ENCODE peak calls at places on chromosomes 5 and 9, in ten cellular contexts. One of them, this sample, is unnamed.

GRCh38 chr5:92560698-92561361 is 1020.2 kb downstream of the NR2F1-AS1 start:
- DNase-seq in fibroblast of the aortic adventitia: peak; percentile 78
- DNase-seq in NCI-H146: peak; percentile 62
- DNase-seq in MCF 10A: no peak
- DNase-seq in NCI-H774: no peak
- DNase-seq in H54: no peak
- DNase-seq in immature natural killer cell: no peak
- DNase-seq in naive thymus-derived CD4-positive, alpha-beta T cell: no peak
- DNase-seq in activated T-helper 2 cell treated with anti-CD3 and anti-CD28 coated beads, Interferon-gamma antibody, Interleukin-2, Interleukin-4, amounts not matched to agents 10 μg/mL and 5 μg/mL and 100 μg/mL, durations not matched to agents 14 hours and 24 hours and 36 hours: no peak
- DNase-seq in CD14-positive monocyte: no peak
- DNase-seq in this sample: peak; percentile 51

GRCh38 chr9:127311239-127311741 is 46.7 kb downstream of the GARNL3 start:
- DNase-seq in fibroblast of the aortic adventitia: peak; percentile 72
- DNase-seq in NCI-H146: no peak
- DNase-seq in MCF 10A: peak; percentile 81
- DNase-seq in NCI-H774: peak; percentile 52
- DNase-seq in H54: peak; percentile 29
- DNase-seq in immature natural killer cell: peak; percentile 34
- DNase-seq in naive thymus-derived CD4-positive, alpha-beta T cell: peak; percentile 36
- DNase-seq in activated T-helper 2 cell treated with anti-CD3 and anti-CD28 coated beads, Interferon-gamma antibody, Interleukin-2, Interleukin-4, amounts not matched to agents 10 μg/mL and 5 μg/mL and 100 μg/mL, durations not matched to agents 14 hours and 24 hours and 36 hours: no peak
- DNase-seq in CD14-positive monocyte: no peak
- DNase-seq in this sample: peak; percentile 23

GRCh38 chr9:749712-750111 is 91.8 kb upstream of the DMRT1 start:
- DNase-seq in fibroblast of the aortic adventitia: no peak
- DNase-seq in NCI-H146: no peak
- DNase-seq in MCF 10A: no peak
- DNase-seq in NCI-H774: no peak
- DNase-seq in H54: no peak
- DNase-seq in immature natural killer cell: peak; percentile 31
- DNase-seq in naive thymus-derived CD4-positive, alpha-beta T cell: peak; percentile 31
- DNase-seq in activated T-helper 2 cell treated with anti-CD3 and anti-CD28 coated beads, Interferon-gamma antibody, Interleukin-2, Interleukin-4, amounts not matched to agents 10 μg/mL and 5 μg/mL and 100 μg/mL, durations not matched to agents 14 hours and 24 hours and 36 hours: peak; percentile 49
- DNase-seq in CD14-positive monocyte: no peak
- DNase-seq in this sample: no peak

GRCh38 chr5:65970481-65971367 is 44.3 kb downstream of the ERBIN start:
- DNase-seq in fibroblast of the aortic adventitia: no peak
- DNase-seq in NCI-H146: no peak
- DNase-seq in MCF 10A: no peak
- DNase-seq in NCI-H774: no peak
- DNase-seq in H54: no peak
- DNase-seq in immature natural killer cell: no peak
- DNase-seq in naive thymus-derived CD4-positive, alpha-beta T cell: no peak
- DNase-seq in activated T-helper 2 cell treated with anti-CD3 and anti-CD28 coated beads, Interferon-gamma antibody, Interleukin-2, Interleukin-4, amounts not matched to agents 10 μg/mL and 5 μg/mL and 100 μg/mL, durations not matched to agents 14 hours and 24 hours and 36 hours: no peak
- DNase-seq in CD14-positive monocyte: no peak
- DNase-seq in this sample: no peak

GRCh38 chr9:125472926-125473701 is 211.5 kb downstream of the GAPVD1 start:
- DNase-seq in fibroblast of the aortic adventitia: peak; percentile 83
- DNase-seq in NCI-H146: no peak
- DNase-seq in MCF 10A: peak; percentile 14
- DNase-seq in NCI-H774: no peak
- DNase-seq in H54: peak; percentile 61
- DNase-seq in immature natural killer cell: no peak
- DNase-seq in naive thymus-derived CD4-positive, alpha-beta T cell: no peak
- DNase-seq in activated T-helper 2 cell treated with anti-CD3 and anti-CD28 coated beads, Interferon-gamma antibody, Interleukin-2, Interleukin-4, amounts not matched to agents 10 μg/mL and 5 μg/mL and 100 μg/mL, durations not matched to agents 14 hours and 24 hours and 36 hours: no peak
- DNase-seq in CD14-positive monocyte: no peak
- DNase-seq in this sample: no peak

GRCh38 chr5:156120777-156121176 is 206.2 kb upstream of the SGCD start:
- DNase-seq in fibroblast of the aortic adventitia: no peak
- DNase-seq in NCI-H146: no peak
- DNase-seq in MCF 10A: no peak
- DNase-seq in NCI-H774: no peak
- DNase-seq in H54: no peak
- DNase-seq in immature natural killer cell: no peak
- DNase-seq in naive thymus-derived CD4-positive, alpha-beta T cell: no peak
- DNase-seq in activated T-helper 2 cell treated with anti-CD3 and anti-CD28 coated beads, Interferon-gamma antibody, Interleukin-2, Interleukin-4, amounts not matched to agents 10 μg/mL and 5 μg/mL and 100 μg/mL, durations not matched to agents 14 hours and 24 hours and 36 hours: no peak
- DNase-seq in CD14-positive monocyte: no peak
- DNase-seq in this sample: no peak

GRCh38 chr5:126799780-126800179 is 22.8 kb downstream of the LMNB1 start:
- DNase-seq in fibroblast of the aortic adventitia: no peak
- DNase-seq in NCI-H146: no peak
- DNase-seq in MCF 10A: no peak
- DNase-seq in NCI-H774: no peak
- DNase-seq in H54: no peak
- DNase-seq in immature natural killer cell: no peak
- DNase-seq in naive thymus-derived CD4-positive, alpha-beta T cell: no peak
- DNase-seq in activated T-helper 2 cell treated with anti-CD3 and anti-CD28 coated beads, Interferon-gamma antibody, Interleukin-2, Interleukin-4, amounts not matched to agents 10 μg/mL and 5 μg/mL and 100 μg/mL, durations not matched to agents 14 hours and 24 hours and 36 hours: no peak
- DNase-seq in CD14-positive monocyte: no peak
- DNase-seq in this sample: no peak

GRCh38 chr5:149128023-149128875 is 13.0 kb upstream of the ABLIM3 start:
- DNase-seq in fibroblast of the aortic adventitia: peak; percentile 50
- DNase-seq in NCI-H146: no peak
- DNase-seq in MCF 10A: peak; percentile 80
- DNase-seq in NCI-H774: no peak
- DNase-seq in H54: peak; percentile 56
- DNase-seq in immature natural killer cell: no peak
- DNase-seq in naive thymus-derived CD4-positive, alpha-beta T cell: no peak
- DNase-seq in activated T-helper 2 cell treated with anti-CD3 and anti-CD28 coated beads, Interferon-gamma antibody, Interleukin-2, Interleukin-4, amounts not matched to agents 10 μg/mL and 5 μg/mL and 100 μg/mL, durations not matched to agents 14 hours and 24 hours and 36 hours: no peak
- DNase-seq in CD14-positive monocyte: no peak
- DNase-seq in this sample: no peak

GRCh38 chr9:96140401-96141180 is 161.4 kb downstream of the HSD17B3 start:
- DNase-seq in fibroblast of the aortic adventitia: no peak
- DNase-seq in NCI-H146: no peak
- DNase-seq in MCF 10A: no peak
- DNase-seq in NCI-H774: no peak
- DNase-seq in H54: no peak
- DNase-seq in immature natural killer cell: no peak
- DNase-seq in naive thymus-derived CD4-positive, alpha-beta T cell: no peak
- DNase-seq in activated T-helper 2 cell treated with anti-CD3 and anti-CD28 coated beads, Interferon-gamma antibody, Interleukin-2, Interleukin-4, amounts not matched to agents 10 μg/mL and 5 μg/mL and 100 μg/mL, durations not matched to agents 14 hours and 24 hours and 36 hours: no peak
- DNase-seq in CD14-positive monocyte: no peak
- DNase-seq in this sample: no peak

GRCh38 chr9:121281614-121282291 is 13.8 kb downstream of the GSN start:
- DNase-seq in fibroblast of the aortic adventitia: peak; percentile 73
- DNase-seq in NCI-H146: peak; percentile 61
- DNase-seq in MCF 10A: peak; percentile 96
- DNase-seq in NCI-H774: peak; percentile 74
- DNase-seq in H54: peak; percentile 80
- DNase-seq in immature natural killer cell: no peak
- DNase-seq in naive thymus-derived CD4-positive, alpha-beta T cell: no peak
- DNase-seq in activated T-helper 2 cell treated with anti-CD3 and anti-CD28 coated beads, Interferon-gamma antibody, Interleukin-2, Interleukin-4, amounts not matched to agents 10 μg/mL and 5 μg/mL and 100 μg/mL, durations not matched to agents 14 hours and 24 hours and 36 hours: no peak
- DNase-seq in CD14-positive monocyte: no peak
- DNase-seq in this sample: peak; percentile 72

GRCh38 chr9:22395585-22396205 is 50.9 kb upstream of the DMRTA1 start:
- DNase-seq in fibroblast of the aortic adventitia: peak; percentile 9
- DNase-seq in NCI-H146: no peak
- DNase-seq in MCF 10A: peak; percentile 39
- DNase-seq in NCI-H774: no peak
- DNase-seq in H54: peak; percentile 23
- DNase-seq in immature natural killer cell: no peak
- DNase-seq in naive thymus-derived CD4-positive, alpha-beta T cell: no peak
- DNase-seq in activated T-helper 2 cell treated with anti-CD3 and anti-CD28 coated beads, Interferon-gamma antibody, Interleukin-2, Interleukin-4, amounts not matched to agents 10 μg/mL and 5 μg/mL and 100 μg/mL, durations not matched to agents 14 hours and 24 hours and 36 hours: no peak
- DNase-seq in CD14-positive monocyte: no peak
- DNase-seq in this sample: no peak

GRCh38 chr5:108369167-108369566 is 12.7 kb downstream of the FBXL17 start:
- DNase-seq in fibroblast of the aortic adventitia: no peak
- DNase-seq in NCI-H146: no peak
- DNase-seq in MCF 10A: no peak
- DNase-seq in NCI-H774: no peak
- DNase-seq in H54: no peak
- DNase-seq in immature natural killer cell: no peak
- DNase-seq in naive thymus-derived CD4-positive, alpha-beta T cell: no peak
- DNase-seq in activated T-helper 2 cell treated with anti-CD3 and anti-CD28 coated beads, Interferon-gamma antibody, Interleukin-2, Interleukin-4, amounts not matched to agents 10 μg/mL and 5 μg/mL and 100 μg/mL, durations not matched to agents 14 hours and 24 hours and 36 hours: no peak
- DNase-seq in CD14-positive monocyte: no peak
- DNase-seq in this sample: no peak

GRCh38 chr5:121188849-121189248 is 662.8 kb upstream of the FTMT start:
- DNase-seq in fibroblast of the aortic adventitia: no peak
- DNase-seq in NCI-H146: no peak
- DNase-seq in MCF 10A: no peak
- DNase-seq in NCI-H774: no peak
- DNase-seq in H54: no peak
- DNase-seq in immature natural killer cell: no peak
- DNase-seq in naive thymus-derived CD4-positive, alpha-beta T cell: no peak
- DNase-seq in activated T-helper 2 cell treated with anti-CD3 and anti-CD28 coated beads, Interferon-gamma antibody, Interleukin-2, Interleukin-4, amounts not matched to agents 10 μg/mL and 5 μg/mL and 100 μg/mL, durations not matched to agents 14 hours and 24 hours and 36 hours: no peak
- DNase-seq in CD14-positive monocyte: no peak
- DNase-seq in this sample: no peak

GRCh38 chr5:33470544-33470943 is 29.8 kb downstream of the TARS1 start:
- DNase-seq in fibroblast of the aortic adventitia: peak; percentile 78
- DNase-seq in NCI-H146: peak; percentile 74
- DNase-seq in MCF 10A: peak; percentile 33
- DNase-seq in NCI-H774: peak; percentile 31
- DNase-seq in H54: peak; percentile 16
- DNase-seq in immature natural killer cell: no peak
- DNase-seq in naive thymus-derived CD4-positive, alpha-beta T cell: no peak
- DNase-seq in activated T-helper 2 cell treated with anti-CD3 and anti-CD28 coated beads, Interferon-gamma antibody, Interleukin-2, Interleukin-4, amounts not matched to agents 10 μg/mL and 5 μg/mL and 100 μg/mL, durations not matched to agents 14 hours and 24 hours and 36 hours: no peak
- DNase-seq in CD14-positive monocyte: no peak
- DNase-seq in this sample: peak; percentile 8

GRCh38 chr9:125909497-125909896 is 162.3 kb downstream of the PBX3 start:
- DNase-seq in fibroblast of the aortic adventitia: no peak
- DNase-seq in NCI-H146: no peak
- DNase-seq in MCF 10A: no peak
- DNase-seq in NCI-H774: no peak
- DNase-seq in H54: no peak
- DNase-seq in immature natural killer cell: no peak
- DNase-seq in naive thymus-derived CD4-positive, alpha-beta T cell: no peak
- DNase-seq in activated T-helper 2 cell treated with anti-CD3 and anti-CD28 coated beads, Interferon-gamma antibody, Interleukin-2, Interleukin-4, amounts not matched to agents 10 μg/mL and 5 μg/mL and 100 μg/mL, durations not matched to agents 14 hours and 24 hours and 36 hours: no peak
- DNase-seq in CD14-positive monocyte: no peak
- DNase-seq in this sample: no peak

GRCh38 chr5:78495800-78496199 is 135.4 kb downstream of the SCAMP1 start:
- DNase-seq in fibroblast of the aortic adventitia: no peak
- DNase-seq in NCI-H146: no peak
- DNase-seq in MCF 10A: no peak
- DNase-seq in NCI-H774: no peak
- DNase-seq in H54: no peak
- DNase-seq in immature natural killer cell: no peak
- DNase-seq in naive thymus-derived CD4-positive, alpha-beta T cell: no peak
- DNase-seq in activated T-helper 2 cell treated with anti-CD3 and anti-CD28 coated beads, Interferon-gamma antibody, Interleukin-2, Interleukin-4, amounts not matched to agents 10 μg/mL and 5 μg/mL and 100 μg/mL, durations not matched to agents 14 hours and 24 hours and 36 hours: no peak
- DNase-seq in CD14-positive monocyte: no peak
- DNase-seq in this sample: no peak

GRCh38 chr5:118095100-118095499 is 893.2 kb downstream of the DTWD2 start:
- DNase-seq in fibroblast of the aortic adventitia: no peak
- DNase-seq in NCI-H146: no peak
- DNase-seq in MCF 10A: no peak
- DNase-seq in NCI-H774: no peak
- DNase-seq in H54: no peak
- DNase-seq in immature natural killer cell: no peak
- DNase-seq in naive thymus-derived CD4-positive, alpha-beta T cell: no peak
- DNase-seq in activated T-helper 2 cell treated with anti-CD3 and anti-CD28 coated beads, Interferon-gamma antibody, Interleukin-2, Interleukin-4, amounts not matched to agents 10 μg/mL and 5 μg/mL and 100 μg/mL, durations not matched to agents 14 hours and 24 hours and 36 hours: no peak
- DNase-seq in CD14-positive monocyte: no peak
- DNase-seq in this sample: no peak

GRCh38 chr5:136070486-136071285 is 41.9 kb downstream of the TGFBI start:
- DNase-seq in fibroblast of the aortic adventitia: no peak
- DNase-seq in NCI-H146: no peak
- DNase-seq in MCF 10A: no peak
- DNase-seq in NCI-H774: no peak
- DNase-seq in H54: no peak
- DNase-seq in immature natural killer cell: no peak
- DNase-seq in naive thymus-derived CD4-positive, alpha-beta T cell: no peak
- DNase-seq in activated T-helper 2 cell treated with anti-CD3 and anti-CD28 coated beads, Interferon-gamma antibody, Interleukin-2, Interleukin-4, amounts not matched to agents 10 μg/mL and 5 μg/mL and 100 μg/mL, durations not matched to agents 14 hours and 24 hours and 36 hours: no peak
- DNase-seq in CD14-positive monocyte: no peak
- DNase-seq in this sample: no peak

GRCh38 chr9:77176106-77176505 is 1.2 kb upstream of the VPS13A start:
- DNase-seq in fibroblast of the aortic adventitia: no peak
- DNase-seq in NCI-H146: no peak
- DNase-seq in MCF 10A: no peak
- DNase-seq in NCI-H774: no peak
- DNase-seq in H54: no peak
- DNase-seq in immature natural killer cell: no peak
- DNase-seq in naive thymus-derived CD4-positive, alpha-beta T cell: no peak
- DNase-seq in activated T-helper 2 cell treated with anti-CD3 and anti-CD28 coated beads, Interferon-gamma antibody, Interleukin-2, Interleukin-4, amounts not matched to agents 10 μg/mL and 5 μg/mL and 100 μg/mL, durations not matched to agents 14 hours and 24 hours and 36 hours: no peak
- DNase-seq in CD14-positive monocyte: no peak
- DNase-seq in this sample: no peak

GRCh38 chr5:94485017-94485517 is 133.3 kb downstream of the KIAA0825 start:
- DNase-seq in fibroblast of the aortic adventitia: no peak
- DNase-seq in NCI-H146: no peak
- DNase-seq in MCF 10A: no peak
- DNase-seq in NCI-H774: no peak
- DNase-seq in H54: no peak
- DNase-seq in immature natural killer cell: no peak
- DNase-seq in naive thymus-derived CD4-positive, alpha-beta T cell: no peak
- DNase-seq in activated T-helper 2 cell treated with anti-CD3 and anti-CD28 coated beads, Interferon-gamma antibody, Interleukin-2, Interleukin-4, amounts not matched to agents 10 μg/mL and 5 μg/mL and 100 μg/mL, durations not matched to agents 14 hours and 24 hours and 36 hours: no peak
- DNase-seq in CD14-positive monocyte: no peak
- DNase-seq in this sample: no peak

GRCh38 chr5:132050661-132051371 is 9.6 kb upstream of the IL3 start:
- DNase-seq in fibroblast of the aortic adventitia: no peak
- DNase-seq in NCI-H146: peak; percentile 13
- DNase-seq in MCF 10A: no peak
- DNase-seq in NCI-H774: no peak
- DNase-seq in H54: no peak
- DNase-seq in immature natural killer cell: no peak
- DNase-seq in naive thymus-derived CD4-positive, alpha-beta T cell: no peak
- DNase-seq in activated T-helper 2 cell treated with anti-CD3 and anti-CD28 coated beads, Interferon-gamma antibody, Interleukin-2, Interleukin-4, amounts not matched to agents 10 μg/mL and 5 μg/mL and 100 μg/mL, durations not matched to agents 14 hours and 24 hours and 36 hours: no peak
- DNase-seq in CD14-positive monocyte: no peak
- DNase-seq in this sample: no peak

GRCh38 chr9:93520523-93520922 is 55.9 kb upstream of the PHF2 start:
- DNase-seq in fibroblast of the aortic adventitia: no peak
- DNase-seq in NCI-H146: no peak
- DNase-seq in MCF 10A: no peak
- DNase-seq in NCI-H774: no peak
- DNase-seq in H54: no peak
- DNase-seq in immature natural killer cell: no peak
- DNase-seq in naive thymus-derived CD4-positive, alpha-beta T cell: no peak
- DNase-seq in activated T-helper 2 cell treated with anti-CD3 and anti-CD28 coated beads, Interferon-gamma antibody, Interleukin-2, Interleukin-4, amounts not matched to agents 10 μg/mL and 5 μg/mL and 100 μg/mL, durations not matched to agents 14 hours and 24 hours and 36 hours: no peak
- DNase-seq in CD14-positive monocyte: no peak
- DNase-seq in this sample: no peak

GRCh38 chr5:139177809-139178581 is 20.2 kb downstream of the SIL1 start:
- DNase-seq in fibroblast of the aortic adventitia: peak; percentile 39
- DNase-seq in NCI-H146: no peak
- DNase-seq in MCF 10A: peak; percentile 33
- DNase-seq in NCI-H774: peak; percentile 33
- DNase-seq in H54: no peak
- DNase-seq in immature natural killer cell: peak; percentile 54
- DNase-seq in naive thymus-derived CD4-positive, alpha-beta T cell: no peak
- DNase-seq in activated T-helper 2 cell treated with anti-CD3 and anti-CD28 coated beads, Interferon-gamma antibody, Interleukin-2, Interleukin-4, amounts not matched to agents 10 μg/mL and 5 μg/mL and 100 μg/mL, durations not matched to agents 14 hours and 24 hours and 36 hours: no peak
- DNase-seq in CD14-positive monocyte: peak; percentile 50
- DNase-seq in this sample: peak; percentile 80

GRCh38 chr9:2271426-2271825 is 256.3 kb downstream of the SMARCA2 start:
- DNase-seq in fibroblast of the aortic adventitia: no peak
- DNase-seq in NCI-H146: no peak
- DNase-seq in MCF 10A: peak; percentile 79
- DNase-seq in NCI-H774: no peak
- DNase-seq in H54: peak; percentile 39
- DNase-seq in immature natural killer cell: no peak
- DNase-seq in naive thymus-derived CD4-positive, alpha-beta T cell: no peak
- DNase-seq in activated T-helper 2 cell treated with anti-CD3 and anti-CD28 coated beads, Interferon-gamma antibody, Interleukin-2, Interleukin-4, amounts not matched to agents 10 μg/mL and 5 μg/mL and 100 μg/mL, durations not matched to agents 14 hours and 24 hours and 36 hours: peak; percentile 10
- DNase-seq in CD14-positive monocyte: peak; percentile 66
- DNase-seq in this sample: no peak

GRCh38 chr9:93011114-93011513 is 47.4 kb upstream of the SUSD3 start:
- DNase-seq in fibroblast of the aortic adventitia: no peak
- DNase-seq in NCI-H146: no peak
- DNase-seq in MCF 10A: no peak
- DNase-seq in NCI-H774: no peak
- DNase-seq in H54: no peak
- DNase-seq in immature natural killer cell: no peak
- DNase-seq in naive thymus-derived CD4-positive, alpha-beta T cell: no peak
- DNase-seq in activated T-helper 2 cell treated with anti-CD3 and anti-CD28 coated beads, Interferon-gamma antibody, Interleukin-2, Interleukin-4, amounts not matched to agents 10 μg/mL and 5 μg/mL and 100 μg/mL, durations not matched to agents 14 hours and 24 hours and 36 hours: no peak
- DNase-seq in CD14-positive monocyte: no peak
- DNase-seq in this sample: no peak

GRCh38 chr9:115158666-115159481 is 40.9 kb upstream of the TNC start:
- DNase-seq in fibroblast of the aortic adventitia: peak; percentile 71
- DNase-seq in NCI-H146: no peak
- DNase-seq in MCF 10A: peak; percentile 33
- DNase-seq in NCI-H774: no peak
- DNase-seq in H54: no peak
- DNase-seq in immature natural killer cell: no peak
- DNase-seq in naive thymus-derived CD4-positive, alpha-beta T cell: no peak
- DNase-seq in activated T-helper 2 cell treated with anti-CD3 and anti-CD28 coated beads, Interferon-gamma antibody, Interleukin-2, Interleukin-4, amounts not matched to agents 10 μg/mL and 5 μg/mL and 100 μg/mL, durations not matched to agents 14 hours and 24 hours and 36 hours: no peak
- DNase-seq in CD14-positive monocyte: no peak
- DNase-seq in this sample: no peak

GRCh38 chr5:1178529-1179382 is 22.6 kb upstream of the SLC6A19 start:
- DNase-seq in fibroblast of the aortic adventitia: no peak
- DNase-seq in NCI-H146: no peak
- DNase-seq in MCF 10A: no peak
- DNase-seq in NCI-H774: no peak
- DNase-seq in H54: no peak
- DNase-seq in immature natural killer cell: no peak
- DNase-seq in naive thymus-derived CD4-positive, alpha-beta T cell: no peak
- DNase-seq in activated T-helper 2 cell treated with anti-CD3 and anti-CD28 coated beads, Interferon-gamma antibody, Interleukin-2, Interleukin-4, amounts not matched to agents 10 μg/mL and 5 μg/mL and 100 μg/mL, durations not matched to agents 14 hours and 24 hours and 36 hours: no peak
- DNase-seq in CD14-positive monocyte: no peak
- DNase-seq in this sample: no peak

GRCh38 chr5:55904152-55904551 is 53.0 kb downstream of the IL31RA start:
- DNase-seq in fibroblast of the aortic adventitia: peak; percentile 85
- DNase-seq in NCI-H146: no peak
- DNase-seq in MCF 10A: peak; percentile 20
- DNase-seq in NCI-H774: no peak
- DNase-seq in H54: no peak
- DNase-seq in immature natural killer cell: no peak
- DNase-seq in naive thymus-derived CD4-positive, alpha-beta T cell: no peak
- DNase-seq in activated T-helper 2 cell treated with anti-CD3 and anti-CD28 coated beads, Interferon-gamma antibody, Interleukin-2, Interleukin-4, amounts not matched to agents 10 μg/mL and 5 μg/mL and 100 μg/mL, durations not matched to agents 14 hours and 24 hours and 36 hours: no peak
- DNase-seq in CD14-positive monocyte: no peak
- DNase-seq in this sample: no peak